ENCODE peak calls at places on chromosomes 4 and X, in nine cellular contexts. One of them, this sample, is unnamed.
A peak's percentile ranks its signal among the peaks of the same experiment; 100 is the strongest.

GRCh38 chr4:44425614-44426208 is 22.9 kb downstream of the KCTD8 start:
- DNase-seq in mesenchymal stem cell: no peak
- DNase-seq in fibroblast of villous mesenchyme: no peak
- DNase-seq in retinal pigment epithelial cell: no peak
- DNase-seq in foreskin fibroblast: no peak
- DNase-seq in H7: peak; percentile 11
- DNase-seq in BE2C: peak; percentile 11
- DNase-seq in fibroblast of pulmonary artery: peak; percentile 50
- DNase-seq in gastrocnemius medialis: no peak
- DNase-seq in this sample: peak; percentile 4

GRCh38 chrX:111847491-111847890 is 28.5 kb upstream of the TRPC5OS start:
- DNase-seq in fibroblast of pulmonary artery: no peak
- DNase-seq in foreskin fibroblast: no peak
- DNase-seq in H7: no peak
- DNase-seq in fibroblast of villous mesenchyme: no peak
- DNase-seq in mesenchymal stem cell: no peak
- DNase-seq in BE2C: no peak
- DNase-seq in gastrocnemius medialis: no peak
- DNase-seq in retinal pigment epithelial cell: no peak
- DNase-seq in this sample: no peak

GRCh38 chr4:156294577-156294976 is 340.9 kb upstream of the CTSO start:
- DNase-seq in foreskin fibroblast: peak; percentile 83
- DNase-seq in fibroblast of pulmonary artery: peak; percentile 93
- DNase-seq in BE2C: no peak
- DNase-seq in fibroblast of villous mesenchyme: peak; percentile 82
- DNase-seq in retinal pigment epithelial cell: peak; percentile 83
- DNase-seq in mesenchymal stem cell: peak; percentile 91
- DNase-seq in gastrocnemius medialis: no peak
- DNase-seq in H7: peak; percentile 22
- DNase-seq in this sample: peak; percentile 73

GRCh38 chr4:108045687-108046024 is 56.0 kb downstream of the HADH start:
- DNase-seq in mesenchymal stem cell: no peak
- DNase-seq in gastrocnemius medialis: no peak
- DNase-seq in retinal pigment epithelial cell: no peak
- DNase-seq in foreskin fibroblast: peak; percentile 78
- DNase-seq in BE2C: no peak
- DNase-seq in fibroblast of villous mesenchyme: no peak
- DNase-seq in fibroblast of pulmonary artery: peak; percentile 19
- DNase-seq in H7: no peak
- DNase-seq in this sample: no peak

GRCh38 chrX:18619288-18619687 is 52.6 kb downstream of the RS1 start:
- DNase-seq in BE2C: no peak
- DNase-seq in fibroblast of pulmonary artery: no peak
- DNase-seq in mesenchymal stem cell: no peak
- DNase-seq in gastrocnemius medialis: no peak
- DNase-seq in retinal pigment epithelial cell: no peak
- DNase-seq in H7: no peak
- DNase-seq in fibroblast of villous mesenchyme: no peak
- DNase-seq in foreskin fibroblast: no peak
- DNase-seq in this sample: no peak

GRCh38 chr4:13233755-13234154 is 250.4 kb downstream of the RAB28 start:
- DNase-seq in foreskin fibroblast: no peak
- DNase-seq in retinal pigment epithelial cell: no peak
- DNase-seq in gastrocnemius medialis: no peak
- DNase-seq in H7: no peak
- DNase-seq in BE2C: no peak
- DNase-seq in mesenchymal stem cell: no peak
- DNase-seq in fibroblast of pulmonary artery: no peak
- DNase-seq in fibroblast of villous mesenchyme: no peak
- DNase-seq in this sample: no peak

GRCh38 chrX:39196192-39197102 is 395.2 kb downstream of the MID1IP1 start:
- DNase-seq in mesenchymal stem cell: peak; percentile 70
- DNase-seq in foreskin fibroblast: peak; percentile 39
- DNase-seq in BE2C: no peak
- DNase-seq in retinal pigment epithelial cell: no peak
- DNase-seq in fibroblast of villous mesenchyme: peak; percentile 37
- DNase-seq in gastrocnemius medialis: peak; percentile 25
- DNase-seq in H7: no peak
- DNase-seq in fibroblast of pulmonary artery: no peak
- DNase-seq in this sample: peak; percentile 40

GRCh38 chr4:140931904-140932303 is 175.7 kb upstream of the TBC1D9 start:
- DNase-seq in BE2C: no peak
- DNase-seq in fibroblast of pulmonary artery: no peak
- DNase-seq in gastrocnemius medialis: no peak
- DNase-seq in mesenchymal stem cell: no peak
- DNase-seq in retinal pigment epithelial cell: no peak
- DNase-seq in fibroblast of villous mesenchyme: no peak
- DNase-seq in foreskin fibroblast: no peak
- DNase-seq in H7: no peak
- DNase-seq in this sample: no peak

GRCh38 chr4:75189976-75190375 is 257.1 kb downstream of the PARM1 start:
- DNase-seq in fibroblast of pulmonary artery: no peak
- DNase-seq in gastrocnemius medialis: no peak
- DNase-seq in retinal pigment epithelial cell: no peak
- DNase-seq in foreskin fibroblast: no peak
- DNase-seq in fibroblast of villous mesenchyme: peak; percentile 22
- DNase-seq in H7: peak; percentile 19
- DNase-seq in BE2C: no peak
- DNase-seq in mesenchymal stem cell: peak; percentile 41
- DNase-seq in this sample: no peak

GRCh38 chr4:5863461-5864113 is 29.3 kb downstream of the CRMP1 start:
- DNase-seq in fibroblast of pulmonary artery: peak; percentile 84
- DNase-seq in gastrocnemius medialis: no peak
- DNase-seq in mesenchymal stem cell: peak; percentile 75
- DNase-seq in BE2C: no peak
- DNase-seq in foreskin fibroblast: peak; percentile 73
- DNase-seq in H7: no peak
- DNase-seq in fibroblast of villous mesenchyme: peak; percentile 20
- DNase-seq in retinal pigment epithelial cell: peak; percentile 91
- DNase-seq in this sample: peak; percentile 76

GRCh38 chr4:36273276-36273675 is 8.1 kb upstream of the DTHD1 start:
- DNase-seq in gastrocnemius medialis: no peak
- DNase-seq in H7: no peak
- DNase-seq in fibroblast of villous mesenchyme: peak; percentile 22
- DNase-seq in retinal pigment epithelial cell: no peak
- DNase-seq in foreskin fibroblast: no peak
- DNase-seq in BE2C: no peak
- DNase-seq in fibroblast of pulmonary artery: no peak
- DNase-seq in mesenchymal stem cell: no peak
- DNase-seq in this sample: no peak

GRCh38 chr4:110294165-110294564 is 95.8 kb upstream of the ELOVL6 start:
- DNase-seq in H7: no peak
- DNase-seq in retinal pigment epithelial cell: no peak
- DNase-seq in fibroblast of pulmonary artery: no peak
- DNase-seq in BE2C: no peak
- DNase-seq in foreskin fibroblast: peak; percentile 45
- DNase-seq in mesenchymal stem cell: peak; percentile 54
- DNase-seq in gastrocnemius medialis: no peak
- DNase-seq in fibroblast of villous mesenchyme: peak; percentile 38
- DNase-seq in this sample: no peak

GRCh38 chr4:110292994-110293744 is 94.8 kb upstream of the ELOVL6 start:
- DNase-seq in H7: no peak
- DNase-seq in fibroblast of villous mesenchyme: no peak
- DNase-seq in retinal pigment epithelial cell: no peak
- DNase-seq in mesenchymal stem cell: no peak
- DNase-seq in fibroblast of pulmonary artery: no peak
- DNase-seq in BE2C: no peak
- DNase-seq in gastrocnemius medialis: no peak
- DNase-seq in foreskin fibroblast: no peak
- DNase-seq in this sample: no peak

GRCh38 chr4:110287130-110287529 is 88.7 kb upstream of the ELOVL6 start:
- DNase-seq in H7: no peak
- DNase-seq in retinal pigment epithelial cell: no peak
- DNase-seq in fibroblast of villous mesenchyme: peak; percentile 76
- DNase-seq in mesenchymal stem cell: peak; percentile 76
- DNase-seq in foreskin fibroblast: peak; percentile 88
- DNase-seq in BE2C: no peak
- DNase-seq in fibroblast of pulmonary artery: peak; percentile 69
- DNase-seq in gastrocnemius medialis: peak; percentile 24
- DNase-seq in this sample: peak; percentile 68

GRCh38 chr4:110289601-110290100 is 91.2 kb upstream of the ELOVL6 start:
- DNase-seq in mesenchymal stem cell: no peak
- DNase-seq in retinal pigment epithelial cell: no peak
- DNase-seq in fibroblast of villous mesenchyme: no peak
- DNase-seq in fibroblast of pulmonary artery: no peak
- DNase-seq in BE2C: no peak
- DNase-seq in gastrocnemius medialis: no peak
- DNase-seq in H7: no peak
- DNase-seq in foreskin fibroblast: no peak
- DNase-seq in this sample: no peak

DNA sequence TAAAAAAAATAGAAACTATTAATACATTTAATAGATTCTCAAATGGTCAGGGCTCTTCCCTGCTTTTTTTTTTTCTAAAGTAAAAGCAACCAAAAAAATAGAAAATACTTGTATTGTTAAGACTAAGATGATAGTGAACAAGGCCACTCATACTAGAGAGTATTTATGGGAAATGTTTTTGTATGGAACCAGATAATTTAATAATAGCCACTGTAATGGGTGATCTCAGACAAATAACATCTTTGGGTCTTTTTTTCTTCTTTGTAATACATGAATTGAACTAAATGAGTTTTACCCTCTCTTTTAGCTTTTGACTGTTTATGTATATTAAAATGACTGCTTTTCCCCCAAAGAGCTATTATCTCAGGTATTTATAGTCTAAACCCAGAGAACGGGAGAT is 92.1 kb upstream of the ELOVL6 start:
- DNase-seq in retinal pigment epithelial cell: no peak
- DNase-seq in BE2C: no peak
- DNase-seq in fibroblast of pulmonary artery: no peak
- DNase-seq in fibroblast of villous mesenchyme: no peak
- DNase-seq in mesenchymal stem cell: no peak
- DNase-seq in gastrocnemius medialis: no peak
- DNase-seq in H7: no peak
- DNase-seq in foreskin fibroblast: no peak
- DNase-seq in this sample: no peak
- H3K4me3 ChIP-seq in retinal pigment epithelial cell: no peak overlapping the region
- H3K4me3 ChIP-seq in BE2C: no peak overlapping the region
- H3K4me3 ChIP-seq in fibroblast of pulmonary artery: no peak overlapping the region
- H3K4me3 ChIP-seq in fibroblast of villous mesenchyme: no peak overlapping the region
- H3K4me3 ChIP-seq in mesenchymal stem cell: no peak overlapping the region
- H3K4me3 ChIP-seq in gastrocnemius medialis: no peak overlapping the region
- H3K4me3 ChIP-seq in H7: no peak overlapping the region
- H3K4me3 ChIP-seq in foreskin fibroblast: no peak overlapping the region
- H3K4me3 ChIP-seq in this sample: no peak overlapping the region

GRCh38 chr4:112704991-112705845 is 68.3 kb downstream of the LARP7 start:
- DNase-seq in BE2C: peak; percentile 68
- DNase-seq in foreskin fibroblast: peak; percentile 85
- DNase-seq in mesenchymal stem cell: peak; percentile 77
- DNase-seq in H7: peak; percentile 70
- DNase-seq in gastrocnemius medialis: peak; percentile 16
- DNase-seq in retinal pigment epithelial cell: peak; percentile 12
- DNase-seq in fibroblast of pulmonary artery: peak; percentile 61
- DNase-seq in fibroblast of villous mesenchyme: peak; percentile 63
- DNase-seq in this sample: peak; percentile 30
- H3K4me3 ChIP-seq in BE2C: peak overlapping the region; percentile 67
- H3K4me3 ChIP-seq in foreskin fibroblast: peak overlapping the region; percentile 17
- H3K4me3 ChIP-seq in mesenchymal stem cell: peak overlapping the region; percentile 42
- H3K4me3 ChIP-seq in H7: peak overlapping the region; percentile 76
- H3K4me3 ChIP-seq in gastrocnemius medialis: peak overlapping the region; percentile 78
- H3K4me3 ChIP-seq in retinal pigment epithelial cell: peak overlapping the region; percentile 38
- H3K4me3 ChIP-seq in fibroblast of pulmonary artery: peak overlapping the region; percentile 28
- H3K4me3 ChIP-seq in fibroblast of villous mesenchyme: peak overlapping the region; percentile 18
- H3K4me3 ChIP-seq in this sample: peak overlapping the region; percentile 28

GRCh38 chrX:150566734-150567182 is 1.7 kb upstream of the MTM1 start:
- DNase-seq in gastrocnemius medialis: no peak
- DNase-seq in BE2C: no peak
- DNase-seq in foreskin fibroblast: no peak
- DNase-seq in fibroblast of villous mesenchyme: no peak
- DNase-seq in fibroblast of pulmonary artery: no peak
- DNase-seq in H7: peak; percentile 80
- DNase-seq in retinal pigment epithelial cell: no peak
- DNase-seq in mesenchymal stem cell: no peak
- DNase-seq in this sample: no peak

GRCh38 chrX:150569155-150569477 is 695 bp downstream of the MTM1 start:
- DNase-seq in mesenchymal stem cell: no peak
- DNase-seq in retinal pigment epithelial cell: no peak
- DNase-seq in foreskin fibroblast: no peak
- DNase-seq in fibroblast of villous mesenchyme: peak; percentile 44
- DNase-seq in H7: no peak
- DNase-seq in fibroblast of pulmonary artery: peak; percentile 43
- DNase-seq in BE2C: no peak
- DNase-seq in gastrocnemius medialis: no peak
- DNase-seq in this sample: no peak

GRCh38 chrX:150568320-150569154 is at the start of gene MTM1:
- DNase-seq in H7: peak; percentile 99
- DNase-seq in foreskin fibroblast: peak; percentile 97
- DNase-seq in mesenchymal stem cell: peak; percentile 93
- DNase-seq in fibroblast of pulmonary artery: peak; percentile 95
- DNase-seq in BE2C: peak; percentile 93
- DNase-seq in gastrocnemius medialis: peak; percentile 91
- DNase-seq in fibroblast of villous mesenchyme: peak; percentile 95
- DNase-seq in retinal pigment epithelial cell: peak; percentile 76
- DNase-seq in this sample: peak; percentile 85

GRCh38 chrX:150565551-150565950 is 2.9 kb upstream of the MTM1 start:
- DNase-seq in gastrocnemius medialis: no peak
- DNase-seq in BE2C: no peak
- DNase-seq in fibroblast of pulmonary artery: no peak
- DNase-seq in mesenchymal stem cell: no peak
- DNase-seq in fibroblast of villous mesenchyme: no peak
- DNase-seq in H7: peak; percentile 54
- DNase-seq in foreskin fibroblast: no peak
- DNase-seq in retinal pigment epithelial cell: no peak
- DNase-seq in this sample: no peak

GRCh38 chrX:150567645-150568319 is 639 bp upstream of the MTM1 start:
- DNase-seq in gastrocnemius medialis: no peak
- DNase-seq in foreskin fibroblast: no peak
- DNase-seq in BE2C: no peak
- DNase-seq in fibroblast of villous mesenchyme: no peak
- DNase-seq in H7: no peak
- DNase-seq in retinal pigment epithelial cell: no peak
- DNase-seq in fibroblast of pulmonary artery: no peak
- DNase-seq in mesenchymal stem cell: no peak
- DNase-seq in this sample: no peak
- H3K4me3 ChIP-seq in gastrocnemius medialis: peak overlapping the region; percentile 37
- H3K4me3 ChIP-seq in foreskin fibroblast: peak overlapping the region; percentile 27
- H3K4me3 ChIP-seq in BE2C: peak overlapping the region; percentile 26
- H3K4me3 ChIP-seq in fibroblast of villous mesenchyme: peak overlapping the region; percentile 21
- H3K4me3 ChIP-seq in H7: no peak overlapping the region
- H3K4me3 ChIP-seq in retinal pigment epithelial cell: peak overlapping the region; percentile 22
- H3K4me3 ChIP-seq in fibroblast of pulmonary artery: peak overlapping the region; percentile 17
- H3K4me3 ChIP-seq in mesenchymal stem cell: no peak overlapping the region
- H3K4me3 ChIP-seq in this sample: peak overlapping the region; percentile 27

DNA sequence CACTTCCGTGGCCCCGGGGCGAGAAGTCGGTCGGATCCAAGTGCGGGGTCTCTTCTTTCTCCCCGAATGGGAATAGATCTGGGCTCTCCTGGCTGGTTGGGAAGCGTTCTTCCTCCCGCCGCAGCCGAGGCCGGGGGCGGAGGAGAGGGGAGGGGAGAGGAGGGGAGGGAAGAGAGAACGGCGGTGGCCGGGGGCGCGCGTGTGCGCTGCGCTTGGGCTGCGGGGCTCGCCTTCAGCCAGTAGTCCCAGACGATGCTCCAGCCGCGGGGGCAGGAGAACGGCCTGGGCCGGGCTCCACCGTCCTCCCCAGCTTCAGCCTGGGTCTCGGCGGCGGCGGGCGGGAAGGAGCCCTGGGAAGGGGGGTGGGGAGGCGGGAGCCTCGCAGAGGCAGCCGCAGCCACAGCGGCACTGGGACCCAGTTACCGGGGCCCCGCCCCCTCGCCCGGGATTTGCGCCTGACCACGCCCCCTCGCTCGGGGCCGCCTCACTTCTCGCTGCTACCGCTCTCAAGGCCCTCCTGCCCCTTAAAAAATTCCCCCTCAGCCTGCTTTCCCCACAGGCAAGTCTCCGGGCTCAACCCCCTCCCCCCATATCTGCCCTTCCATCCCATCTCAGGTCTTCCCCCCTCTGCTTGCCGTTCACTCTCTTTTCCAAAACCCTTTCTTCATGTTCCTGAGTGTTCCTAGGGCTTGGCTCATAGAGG is at the start of gene FGD1:
- DNase-seq in fibroblast of villous mesenchyme: peak; percentile 51
- DNase-seq in fibroblast of pulmonary artery: peak; percentile 57
- DNase-seq in mesenchymal stem cell: peak; percentile 65
- DNase-seq in H7: peak; percentile 95
- DNase-seq in foreskin fibroblast: peak; percentile 86
- DNase-seq in retinal pigment epithelial cell: no peak
- DNase-seq in gastrocnemius medialis: peak; percentile 17
- DNase-seq in BE2C: peak; percentile 74
- DNase-seq in this sample: peak; percentile 15
- H3K4me3 ChIP-seq in fibroblast of villous mesenchyme: peak within 1 kb of the TSS; percentile 67
- H3K4me3 ChIP-seq in fibroblast of pulmonary artery: peak within 1 kb of the TSS; percentile 62
- H3K4me3 ChIP-seq in mesenchymal stem cell: peak within 1 kb of the TSS; percentile 68
- H3K4me3 ChIP-seq in H7: peak within 1 kb of the TSS; percentile 72
- H3K4me3 ChIP-seq in foreskin fibroblast: peak within 1 kb of the TSS; percentile 69
- H3K4me3 ChIP-seq in retinal pigment epithelial cell: peak within 1 kb of the TSS; percentile 60
- H3K4me3 ChIP-seq in gastrocnemius medialis: peak within 1 kb of the TSS; percentile 66
- H3K4me3 ChIP-seq in BE2C: peak within 1 kb of the TSS; percentile 64
- H3K4me3 ChIP-seq in this sample: peak within 1 kb of the TSS; percentile 63